ENCODE peak calls at places on chromosomes 5 and 9, in five cellular contexts. One of them, this sample, is unnamed.

GRCh38 chr9:89592201-89592815 is 12.5 kb upstream of the GADD45G start:
- DNase-seq in mucosa of gallbladder: no peak
- DNase-seq in activated naive CD4-positive, alpha-beta T cell treated with anti-CD3 and anti-CD28 coated beads for 36 hours: no peak
- DNase-seq in NCI-H187 treated with DMSO at 0.1 percent for 48 hours: no peak
- DNase-seq in mesendoderm: no peak
- DNase-seq in this sample: no peak

GRCh38 chr9:133880851-133881634 is 111.1 kb downstream of the VAV2 start:
- DNase-seq in NCI-H187 treated with DMSO at 0.1 percent for 48 hours: no peak
- DNase-seq in activated naive CD4-positive, alpha-beta T cell treated with anti-CD3 and anti-CD28 coated beads for 36 hours: no peak
- DNase-seq in mucosa of gallbladder: no peak
- DNase-seq in mesendoderm: peak; percentile 74
- DNase-seq in this sample: no peak

GRCh38 chr5:97229688-97230285 is 46.7 kb upstream of the RIOK2 start:
- DNase-seq in NCI-H187 treated with DMSO at 0.1 percent for 48 hours: no peak
- DNase-seq in mesendoderm: no peak
- DNase-seq in activated naive CD4-positive, alpha-beta T cell treated with anti-CD3 and anti-CD28 coated beads for 36 hours: no peak
- DNase-seq in mucosa of gallbladder: no peak
- DNase-seq in this sample: no peak

GRCh38 chr5:175384724-175385552 is 59.0 kb downstream of the DRD1 start:
- DNase-seq in activated naive CD4-positive, alpha-beta T cell treated with anti-CD3 and anti-CD28 coated beads for 36 hours: no peak
- DNase-seq in NCI-H187 treated with DMSO at 0.1 percent for 48 hours: no peak
- DNase-seq in mesendoderm: no peak
- DNase-seq in mucosa of gallbladder: no peak
- DNase-seq in this sample: no peak

GRCh38 chr9:95171596-95171995 is 145.9 kb downstream of the FANCC start:
- DNase-seq in mucosa of gallbladder: no peak
- DNase-seq in NCI-H187 treated with DMSO at 0.1 percent for 48 hours: no peak
- DNase-seq in mesendoderm: no peak
- DNase-seq in activated naive CD4-positive, alpha-beta T cell treated with anti-CD3 and anti-CD28 coated beads for 36 hours: no peak
- DNase-seq in this sample: no peak

GRCh38 chr9:126126807-126127206 is 199.8 kb upstream of the MVB12B start:
- DNase-seq in mesendoderm: no peak
- DNase-seq in activated naive CD4-positive, alpha-beta T cell treated with anti-CD3 and anti-CD28 coated beads for 36 hours: no peak
- DNase-seq in NCI-H187 treated with DMSO at 0.1 percent for 48 hours: no peak
- DNase-seq in mucosa of gallbladder: peak; percentile 7
- DNase-seq in this sample: no peak

GRCh38 chr9:113219972-113220371 is 1.1 kb downstream of the FKBP15 start:
- DNase-seq in mesendoderm: no peak
- DNase-seq in activated naive CD4-positive, alpha-beta T cell treated with anti-CD3 and anti-CD28 coated beads for 36 hours: peak; percentile 48
- DNase-seq in mucosa of gallbladder: no peak
- DNase-seq in NCI-H187 treated with DMSO at 0.1 percent for 48 hours: no peak
- DNase-seq in this sample: peak; percentile 70

GRCh38 chr9:13181652-13182051 is 97.8 kb downstream of the MPDZ start:
- DNase-seq in mesendoderm: peak; percentile 77
- DNase-seq in activated naive CD4-positive, alpha-beta T cell treated with anti-CD3 and anti-CD28 coated beads for 36 hours: no peak
- DNase-seq in NCI-H187 treated with DMSO at 0.1 percent for 48 hours: no peak
- DNase-seq in mucosa of gallbladder: no peak
- DNase-seq in this sample: peak; percentile 10

GRCh38 chr5:138491669-138492551 is 26.6 kb downstream of the EGR1 start:
- DNase-seq in mesendoderm: peak; percentile 84
- DNase-seq in activated naive CD4-positive, alpha-beta T cell treated with anti-CD3 and anti-CD28 coated beads for 36 hours: peak; percentile 85
- DNase-seq in mucosa of gallbladder: peak; percentile 91
- DNase-seq in NCI-H187 treated with DMSO at 0.1 percent for 48 hours: peak; percentile 25
- DNase-seq in this sample: peak; percentile 95

GRCh38 chr5:109485030-109485429 is 75.3 kb upstream of the PJA2 start:
- DNase-seq in activated naive CD4-positive, alpha-beta T cell treated with anti-CD3 and anti-CD28 coated beads for 36 hours: no peak
- DNase-seq in mucosa of gallbladder: peak; percentile 81
- DNase-seq in NCI-H187 treated with DMSO at 0.1 percent for 48 hours: no peak
- DNase-seq in mesendoderm: no peak
- DNase-seq in this sample: no peak

GRCh38 chr5:141524604-141525597 is 36.0 kb downstream of the PCDHGC5 start:
- DNase-seq in activated naive CD4-positive, alpha-beta T cell treated with anti-CD3 and anti-CD28 coated beads for 36 hours: peak; percentile 57
- DNase-seq in mucosa of gallbladder: peak; percentile 88
- DNase-seq in mesendoderm: peak; percentile 99
- DNase-seq in NCI-H187 treated with DMSO at 0.1 percent for 48 hours: peak; percentile 13
- DNase-seq in this sample: peak; percentile 98

GRCh38 chr5:160118349-160119141 is 705 bp downstream of the PWWP2A start:
- DNase-seq in mucosa of gallbladder: peak; percentile 23
- DNase-seq in activated naive CD4-positive, alpha-beta T cell treated with anti-CD3 and anti-CD28 coated beads for 36 hours: peak; percentile 28
- DNase-seq in mesendoderm: peak; percentile 23
- DNase-seq in NCI-H187 treated with DMSO at 0.1 percent for 48 hours: no peak
- DNase-seq in this sample: peak; percentile 21

GRCh38 chr5:112878760-112879159 is 17.7 kb downstream of the SRP19 start:
- DNase-seq in mesendoderm: peak; percentile 56
- DNase-seq in mucosa of gallbladder: no peak
- DNase-seq in activated naive CD4-positive, alpha-beta T cell treated with anti-CD3 and anti-CD28 coated beads for 36 hours: peak; percentile 80
- DNase-seq in NCI-H187 treated with DMSO at 0.1 percent for 48 hours: no peak
- DNase-seq in this sample: no peak

GRCh38 chr5:105963856-105964255 is 1706.9 kb downstream of the EFNA5 start:
- DNase-seq in mesendoderm: no peak
- DNase-seq in mucosa of gallbladder: no peak
- DNase-seq in NCI-H187 treated with DMSO at 0.1 percent for 48 hours: no peak
- DNase-seq in activated naive CD4-positive, alpha-beta T cell treated with anti-CD3 and anti-CD28 coated beads for 36 hours: no peak
- DNase-seq in this sample: no peak

GRCh38 chr9:18747590-18747989 is 273.6 kb downstream of the ADAMTSL1 start:
- DNase-seq in NCI-H187 treated with DMSO at 0.1 percent for 48 hours: no peak
- DNase-seq in mucosa of gallbladder: no peak
- DNase-seq in activated naive CD4-positive, alpha-beta T cell treated with anti-CD3 and anti-CD28 coated beads for 36 hours: no peak
- DNase-seq in mesendoderm: no peak
- DNase-seq in this sample: no peak

GRCh38 chr5:29015523-29015922 is 1977.1 kb upstream of the CDH9 start:
- DNase-seq in mesendoderm: no peak
- DNase-seq in activated naive CD4-positive, alpha-beta T cell treated with anti-CD3 and anti-CD28 coated beads for 36 hours: no peak
- DNase-seq in mucosa of gallbladder: no peak
- DNase-seq in NCI-H187 treated with DMSO at 0.1 percent for 48 hours: no peak
- DNase-seq in this sample: no peak

GRCh38 chr9:73014011-73014410 is 61.2 kb upstream of the ALDH1A1 start:
- DNase-seq in mesendoderm: no peak
- DNase-seq in activated naive CD4-positive, alpha-beta T cell treated with anti-CD3 and anti-CD28 coated beads for 36 hours: no peak
- DNase-seq in NCI-H187 treated with DMSO at 0.1 percent for 48 hours: no peak
- DNase-seq in mucosa of gallbladder: no peak
- DNase-seq in this sample: no peak

GRCh38 chr9:136401173-136401922 is 1.4 kb upstream of the SNAPC4 start:
- DNase-seq in mucosa of gallbladder: no peak
- DNase-seq in NCI-H187 treated with DMSO at 0.1 percent for 48 hours: no peak
- DNase-seq in activated naive CD4-positive, alpha-beta T cell treated with anti-CD3 and anti-CD28 coated beads for 36 hours: no peak
- DNase-seq in mesendoderm: no peak
- DNase-seq in this sample: peak; percentile 30

GRCh38 chr5:148860599-148860998 is 34.2 kb downstream of the ADRB2 start:
- DNase-seq in activated naive CD4-positive, alpha-beta T cell treated with anti-CD3 and anti-CD28 coated beads for 36 hours: no peak
- DNase-seq in mucosa of gallbladder: no peak
- DNase-seq in mesendoderm: no peak
- DNase-seq in NCI-H187 treated with DMSO at 0.1 percent for 48 hours: no peak
- DNase-seq in this sample: no peak

GRCh38 chr9:27487927-27488326 is 36.2 kb upstream of the IFNK start:
- DNase-seq in mucosa of gallbladder: no peak
- DNase-seq in mesendoderm: peak; percentile 58
- DNase-seq in NCI-H187 treated with DMSO at 0.1 percent for 48 hours: no peak
- DNase-seq in activated naive CD4-positive, alpha-beta T cell treated with anti-CD3 and anti-CD28 coated beads for 36 hours: no peak
- DNase-seq in this sample: no peak

GRCh38 chr9:20685769-20686168 is 1.7 kb downstream of the FOCAD start:
- DNase-seq in mesendoderm: no peak
- DNase-seq in NCI-H187 treated with DMSO at 0.1 percent for 48 hours: no peak
- DNase-seq in mucosa of gallbladder: no peak
- DNase-seq in activated naive CD4-positive, alpha-beta T cell treated with anti-CD3 and anti-CD28 coated beads for 36 hours: no peak
- DNase-seq in this sample: no peak

GRCh38 chr9:134959971-134960310 is 42.2 kb upstream of the FCN1 start:
- DNase-seq in mucosa of gallbladder: no peak
- DNase-seq in mesendoderm: no peak
- DNase-seq in NCI-H187 treated with DMSO at 0.1 percent for 48 hours: no peak
- DNase-seq in activated naive CD4-positive, alpha-beta T cell treated with anti-CD3 and anti-CD28 coated beads for 36 hours: no peak
- DNase-seq in this sample: no peak

GRCh38 chr5:53008751-53009150 is 19.6 kb downstream of the ITGA2 start:
- DNase-seq in NCI-H187 treated with DMSO at 0.1 percent for 48 hours: no peak
- DNase-seq in activated naive CD4-positive, alpha-beta T cell treated with anti-CD3 and anti-CD28 coated beads for 36 hours: peak; percentile 79
- DNase-seq in mucosa of gallbladder: no peak
- DNase-seq in mesendoderm: no peak
- DNase-seq in this sample: peak; percentile 80

GRCh38 chr9:120965344-120966004 is 38.9 kb upstream of the TRAF1 start:
- DNase-seq in NCI-H187 treated with DMSO at 0.1 percent for 48 hours: peak; percentile 73
- DNase-seq in activated naive CD4-positive, alpha-beta T cell treated with anti-CD3 and anti-CD28 coated beads for 36 hours: no peak
- DNase-seq in mucosa of gallbladder: no peak
- DNase-seq in mesendoderm: peak; percentile 61
- DNase-seq in this sample: no peak

GRCh38 chr9:37801287-37801850 is 772 bp downstream of the DCAF10 start:
- DNase-seq in mesendoderm: peak; percentile 53
- DNase-seq in mucosa of gallbladder: no peak
- DNase-seq in activated naive CD4-positive, alpha-beta T cell treated with anti-CD3 and anti-CD28 coated beads for 36 hours: peak; percentile 25
- DNase-seq in NCI-H187 treated with DMSO at 0.1 percent for 48 hours: no peak
- DNase-seq in this sample: no peak

GRCh38 chr9:131307974-131308373 is 18.5 kb downstream of the PLPP7 start:
- DNase-seq in NCI-H187 treated with DMSO at 0.1 percent for 48 hours: no peak
- DNase-seq in activated naive CD4-positive, alpha-beta T cell treated with anti-CD3 and anti-CD28 coated beads for 36 hours: no peak
- DNase-seq in mesendoderm: no peak
- DNase-seq in mucosa of gallbladder: no peak
- DNase-seq in this sample: no peak

GRCh38 chr5:50441479-50441815 is 359 bp upstream of the EMB start:
- DNase-seq in mucosa of gallbladder: no peak
- DNase-seq in mesendoderm: no peak
- DNase-seq in activated naive CD4-positive, alpha-beta T cell treated with anti-CD3 and anti-CD28 coated beads for 36 hours: no peak
- DNase-seq in NCI-H187 treated with DMSO at 0.1 percent for 48 hours: no peak
- DNase-seq in this sample: peak; percentile 1

GRCh38 chr9:78601957-78602565 is 305.1 kb downstream of the PSAT1 start:
- DNase-seq in activated naive CD4-positive, alpha-beta T cell treated with anti-CD3 and anti-CD28 coated beads for 36 hours: peak; percentile 45
- DNase-seq in mucosa of gallbladder: peak; percentile 28
- DNase-seq in mesendoderm: peak; percentile 52
- DNase-seq in NCI-H187 treated with DMSO at 0.1 percent for 48 hours: peak; percentile 38
- DNase-seq in this sample: peak; percentile 79

GRCh38 chr5:158373623-158374375 is 514.9 kb upstream of the CLINT1 start:
- DNase-seq in NCI-H187 treated with DMSO at 0.1 percent for 48 hours: no peak
- DNase-seq in mesendoderm: no peak
- DNase-seq in mucosa of gallbladder: no peak
- DNase-seq in activated naive CD4-positive, alpha-beta T cell treated with anti-CD3 and anti-CD28 coated beads for 36 hours: no peak
- DNase-seq in this sample: no peak

This sample was measured in foreskin fibroblast.